ENCODE peak calls at places on chromosome 10, in four cellular contexts. I, D, H and S are unnamed samples. For H3K4me1, the result is how much of the 10 kb centered on the place peaks cover.

GRCh38 chr10:1557081-1557480 is 180.2 kb downstream of the ADARB2 start:
- DNase-seq in D (no peak), H (no peak), I (no peak), S (no peak)

GRCh38 chr10:124518366-124518765 is 56.7 kb downstream of the LHPP start:
- DNase-seq in I (no peak), D (no peak), H (no peak), S (no peak)

GRCh38 chr10:129605266-129605985 is 138.4 kb downstream of the MGMT start:
- DNase-seq in D (no peak), I (no peak), H (no peak), S (no peak)

GRCh38 chr10:28087675-28088351 is 88.9 kb upstream of the ODAD2 start:
- DNase-seq in D (no peak), H (no peak), I (no peak), S (no peak)

GRCh38 chr10:128040096-128040495 is 86.1 kb downstream of the MKI67 start:
- DNase-seq in I (no peak), D (no peak), H (no peak), S (no peak)

GRCh38 chr10:78851652-78852051 is 217.1 kb upstream of the ZMIZ1 start:
- DNase-seq in H (no peak), I (peak), D (no peak), S (no peak)

GRCh38 chr10:21468086-21468485 is 57.4 kb downstream of the SKIDA1 start:
- DNase-seq in H (no peak), D (no peak), I (no peak), S (no peak)

GRCh38 chr10:65900271-65900670 is 1025.6 kb upstream of the LRRTM3 start:
- DNase-seq in I (no peak), H (no peak), D (no peak), S (no peak)

GRCh38 chr10:110498982-110499795 is 1.5 kb downstream of the DUSP5 start:
- DNase-seq in H (peak), D (no peak), I (peak), S (peak)

GRCh38 chr10:43068781-43069515 is 7.9 kb upstream of the RET start:
- DNase-seq in H (no peak), D (no peak), I (no peak), S (peak)

GRCh38 chr10:79084012-79084971 is 15.5 kb downstream of the ZMIZ1 start:
- DNase-seq in D (peak), H (peak), I (peak), S (no peak)

GRCh38 chr10:17101910-17102266 is 27.7 kb downstream of the CUBN start:
- DNase-seq in H (no peak), D (no peak), I (no peak), S (no peak)

GRCh38 chr10:122856902-122857301 is 11.2 kb upstream of the CUZD1 start:
- DNase-seq in H (no peak), D (no peak), I (no peak), S (no peak)

GRCh38 chr10:78202386-78202785 is 168.7 kb downstream of the RPS24 start:
- DNase-seq in H (no peak), D (no peak), I (no peak), S (no peak)

GRCh38 chr10:99843310-99843709 is 60.9 kb downstream of the ABCC2 start:
- DNase-seq in I (no peak), D (no peak), H (no peak), S (no peak)

GRCh38 chr10:11691319-11691755 is 50.8 kb upstream of the ECHDC3 start:
- DNase-seq in D (no peak), H (no peak), I (no peak), S (no peak)

GRCh38 chr10:77890097-77890496 is 36.5 kb downstream of the DLG5 start:
- DNase-seq in H (no peak), D (no peak), I (no peak), S (no peak)

GRCh38 chr10:43671659-43672555 is 23.2 kb upstream of the ZNF32 start:
- DNase-seq in D (peak), I (peak), H (peak), S (peak)

GRCh38 chr10:86450806-86451603 is 70.6 kb downstream of the WAPL start:
- DNase-seq in H (no peak), D (no peak), I (no peak), S (no peak)

GRCh38 chr10:3668276-3668960 is 116.6 kb downstream of the KLF6 start:
- DNase-seq in D (no peak), I (peak), H (peak), S (peak)

GRCh38 chr10:89475567-89475966 is 59.8 kb downstream of the SLC16A12 start:
- DNase-seq in I (no peak), D (no peak), H (no peak), S (no peak)

GRCh38 chr10:94038024-94038423 is 44.3 kb downstream of the PLCE1 start:
- DNase-seq in H (no peak), I (no peak), D (peak), S (no peak)

GRCh38 chr10:78552261-78552811 is 516.4 kb upstream of the ZMIZ1 start:
- DNase-seq in I (peak), H (peak), D (no peak), S (no peak)

GRCh38 chr10:111974325-111974724 is 209.2 kb downstream of the GPAM start:
- DNase-seq in I (no peak), H (no peak), D (no peak), S (no peak)

GRCh38 chr10:125370578-125370977 is 210.2 kb upstream of the CTBP2 start:
- DNase-seq in H (no peak), D (no peak), I (peak), S (peak)

GRCh38 chr10:14125564-14125963 is 205.2 kb downstream of the FRMD4A start:
- DNase-seq in H (peak), D (no peak), I (no peak), S (no peak)

GRCh38 chr10:34734918-34735317 is 80.2 kb downstream of the PARD3 start:
- DNase-seq in H (no peak), D (no peak), I (no peak), S (no peak)

GRCh38 chr10:48416584-48417232 is 110.2 kb downstream of the MAPK8 start:
- DNase-seq in I (no peak), D (no peak), H (no peak), S (no peak)
- TF ChIP-seq CTCF in I (no peak), D (no peak), H (no peak), S (no peak)

DNA sequence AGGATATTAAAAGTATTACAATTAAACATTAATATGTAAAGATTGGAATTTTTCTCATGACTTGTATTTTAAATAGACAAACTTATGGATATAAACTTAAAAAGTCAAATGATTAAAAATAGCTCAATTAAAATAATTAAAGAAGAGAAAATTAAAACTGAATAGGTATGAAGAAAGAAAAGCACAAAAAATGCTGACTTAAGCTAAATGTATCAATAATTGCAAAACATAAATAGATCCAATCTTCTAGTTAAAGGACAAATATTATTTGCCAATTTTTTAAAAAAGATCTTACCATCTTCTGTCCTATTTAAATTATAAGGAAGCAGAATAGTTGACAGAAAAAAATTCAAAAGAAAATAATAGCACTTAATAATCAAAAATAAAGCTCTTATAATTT is 646.3 kb upstream of the ANKRD30A start:
- DNase-seq in H (no peak), D (no peak), I (no peak), S (no peak)
- H3K4me1 ChIP-seq in H (under half), D (under half), I (under half), S (under half)

DNA sequence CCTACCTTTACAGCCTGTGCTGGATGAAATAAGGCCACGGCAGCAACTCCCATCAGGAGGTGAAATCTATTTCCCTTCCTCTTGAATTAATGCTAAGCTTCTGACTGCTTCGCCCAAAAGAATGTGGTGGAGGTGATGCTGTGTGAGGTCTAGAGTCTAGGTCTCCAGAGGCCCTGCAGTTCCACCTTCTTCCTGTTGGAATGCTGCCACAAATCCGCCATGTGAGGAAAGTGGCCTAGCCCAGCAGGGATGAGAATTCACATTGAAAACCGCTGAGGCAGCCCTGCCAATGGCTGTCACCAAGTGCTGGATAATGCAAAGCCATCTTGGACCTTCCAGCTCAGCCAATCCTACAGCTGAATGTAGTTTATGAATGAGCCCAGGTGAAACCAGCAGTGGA is 28.0 kb downstream of the RHOBTB1 start:
- DNase-seq in I (no peak), H (peak), D (no peak), S (peak)
- TF ChIP-seq CTCF in I (peak), H (no peak), D (no peak), S (peak)

GRCh38 chr10:69360485-69361302 is 56.0 kb downstream of the TACR2 start:
- DNase-seq in I (peak), H (peak), D (peak), S (no peak)

GRCh38 chr10:69361303-69361614 is 55.5 kb downstream of the TACR2 start:
- DNase-seq in H (peak), I (no peak), D (no peak), S (no peak)

GRCh38 chr10:69356187-69356586 is 60.5 kb downstream of the TACR2 start:
- DNase-seq in D (no peak), H (no peak), I (no peak), S (no peak)

GRCh38 chr10:69359089-69360025 is 57.4 kb downstream of the TACR2 start:
- DNase-seq in I (no peak), H (no peak), D (no peak), S (no peak)

DNA sequence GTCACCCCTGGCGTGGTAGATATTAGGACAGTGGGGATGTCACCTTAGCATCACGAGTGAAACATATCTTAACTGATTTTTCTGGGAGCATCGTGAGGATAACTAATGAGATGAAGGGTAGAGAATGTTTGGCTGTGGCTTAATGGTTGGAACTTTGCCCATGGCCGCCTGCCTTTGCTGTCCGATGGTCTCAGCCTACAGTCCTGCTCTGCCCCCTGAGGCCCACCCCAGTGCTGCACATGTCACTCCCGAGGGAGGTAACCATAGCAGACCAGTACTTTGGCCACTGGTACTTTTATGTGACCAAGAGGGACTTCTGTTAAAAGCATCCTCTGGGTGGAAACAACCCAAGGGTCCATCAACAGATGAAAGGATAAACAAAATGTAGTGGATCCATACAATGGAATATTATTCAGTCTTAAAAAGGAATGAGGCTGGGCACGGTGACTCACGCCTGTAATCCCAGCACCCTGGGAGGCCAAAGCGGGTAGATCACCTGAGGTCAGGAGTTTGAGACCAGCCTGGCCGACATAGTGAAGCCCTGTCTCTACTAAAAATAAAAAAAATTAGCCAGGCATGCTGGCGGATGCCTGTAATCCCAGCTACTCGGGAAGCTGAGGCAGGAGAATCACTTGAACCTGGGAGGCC is 58.4 kb downstream of the TACR2 start:
- DNase-seq in H (no peak), D (no peak), I (no peak), S (no peak)
- H3K4me1 ChIP-seq in H (under half), D (half or more), I (under half), S (under half)

DNA sequence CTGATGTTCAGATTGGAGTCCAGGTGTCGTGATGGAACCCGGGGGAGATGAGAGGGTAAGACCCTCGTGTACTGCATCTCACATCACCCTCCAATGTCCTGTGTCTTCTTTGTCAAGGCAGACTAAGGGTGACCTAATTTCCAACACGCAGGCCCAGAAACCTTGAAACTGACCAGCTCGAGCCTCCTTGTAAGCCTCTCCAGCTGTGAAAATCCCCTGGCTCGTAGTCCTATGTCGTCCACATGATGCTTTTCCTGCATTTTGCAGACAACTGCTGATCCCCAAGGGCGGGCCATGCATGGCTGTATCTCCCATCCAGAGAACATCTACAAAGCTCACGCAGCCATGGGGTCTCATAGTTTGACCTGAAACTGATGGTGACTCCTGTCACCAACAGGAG is 220.1 kb downstream of the ARHGAP12 start:
- DNase-seq in I (no peak), H (no peak), D (no peak), S (no peak)
- TF ChIP-seq CTCF in I (no peak), H (no peak), D (no peak), S (no peak)

DNA sequence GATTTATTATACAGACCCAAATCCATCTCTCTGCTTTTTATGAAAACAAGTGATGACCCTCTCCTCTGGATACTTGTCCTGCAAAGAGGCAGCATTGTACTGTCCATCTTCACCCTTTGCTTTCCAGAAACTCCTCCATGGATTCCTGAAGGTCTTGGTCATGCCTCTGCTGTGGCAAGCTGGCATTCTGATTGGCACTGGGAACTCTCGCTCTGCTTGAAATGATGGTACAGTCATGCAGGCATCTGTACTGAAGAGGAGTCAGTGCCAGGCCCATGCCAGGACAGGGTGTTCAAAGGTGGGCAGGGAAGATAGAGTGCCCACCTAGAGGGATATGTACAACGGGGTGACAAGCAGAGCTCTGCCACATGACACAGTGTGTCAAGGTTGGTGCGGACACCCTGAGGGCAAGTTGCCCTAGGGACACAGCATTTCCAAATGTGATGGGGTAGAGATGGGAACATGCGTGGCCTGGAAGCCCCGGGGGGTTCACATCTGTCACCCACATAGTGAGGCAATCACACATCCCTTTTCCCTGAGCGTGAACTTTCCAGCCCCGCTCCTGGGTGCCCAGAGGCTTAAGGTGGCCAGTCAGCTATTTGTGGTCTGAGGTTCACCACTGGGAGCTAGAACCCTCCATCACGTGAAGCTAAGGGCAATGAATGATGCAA is 235.7 kb upstream of the TCERG1L start:
- DNase-seq in I (no peak), D (no peak), H (no peak), S (no peak)
- H3K4me1 ChIP-seq in I (under half), D (under half), H (under half), S (under half)

GRCh38 chr10:70799124-70799523 is 13.9 kb upstream of the TBATA start:
- DNase-seq in H (no peak), D (no peak), I (no peak), S (no peak)

GRCh38 chr10:70801854-70802253 is 13.9 kb upstream of the SGPL1 start:
- DNase-seq in D (no peak), I (no peak), H (no peak), S (no peak)

DNA sequence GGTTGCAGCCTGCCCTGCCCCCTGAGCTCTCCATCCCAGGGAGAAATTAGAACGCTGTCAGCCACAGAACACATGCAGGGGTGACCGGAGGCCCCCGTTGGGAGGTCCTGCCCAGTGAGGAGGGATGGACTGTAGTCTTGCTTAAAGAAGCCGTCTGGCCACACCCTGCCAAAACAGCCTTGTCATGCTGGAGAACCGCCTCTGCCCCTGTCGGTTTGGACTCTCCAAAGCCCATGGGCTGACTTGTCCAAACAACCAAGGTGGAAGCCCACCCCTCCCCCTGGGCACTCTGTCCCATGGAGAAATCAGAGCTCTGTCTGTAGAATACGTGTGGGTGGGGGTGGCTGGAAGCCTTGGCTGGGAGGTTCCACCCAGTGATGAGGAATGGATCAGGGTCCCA is 12.7 kb upstream of the TBATA start:
- DNase-seq in I (no peak), H (no peak), D (no peak), S (no peak)
- TF ChIP-seq CTCF in I (no peak), H (no peak), D (no peak), S (no peak)

GRCh38 chr10:119209050-119209735 is 1.8 kb downstream of the GRK5 start:
- DNase-seq in D (peak), I (peak), H (peak), S (peak)

GRCh38 chr10:119211625-119212441 is 4.5 kb downstream of the GRK5 start:
- DNase-seq in D (no peak), I (no peak), H (no peak), S (no peak)

GRCh38 chr10:119211176-119211575 is 3.8 kb downstream of the GRK5 start:
- DNase-seq in I (no peak), D (no peak), H (no peak), S (no peak)

GRCh38 chr10:119209736-119210355 is 2.5 kb downstream of the GRK5 start:
- DNase-seq in D (no peak), H (no peak), I (no peak), S (no peak)

GRCh38 chr10:119210633-119211032 is 3.3 kb downstream of the GRK5 start:
- DNase-seq in I (no peak), H (no peak), D (no peak), S (no peak)
- H3K4me1 ChIP-seq in I (under half), H (under half), D (under half), S (under half)

GRCh38 chr10:95392250-95392584 is 101.4 kb upstream of the PDLIM1 start:
- DNase-seq in H (no peak), I (no peak), D (no peak), S (no peak)

GRCh38 chr10:95391164-95391563 is 100.4 kb upstream of the PDLIM1 start:
- DNase-seq in H (no peak), I (no peak), D (no peak), S (no peak)

GRCh38 chr10:95392711-95393164 is 101.9 kb upstream of the PDLIM1 start:
- DNase-seq in H (no peak), I (no peak), D (no peak), S (no peak)

GRCh38 chr10:95389982-95390381 is 99.2 kb upstream of the PDLIM1 start:
- DNase-seq in H (no peak), I (no peak), D (no peak), S (no peak)

GRCh38 chr10:95391570-95392249 is 100.9 kb upstream of the PDLIM1 start:
- DNase-seq in I (peak), D (peak), H (no peak), S (no peak)
- TF ChIP-seq CTCF in I (peak), D (no peak), H (no peak), S (no peak)